ENCODE peak calls at places on chromosomes 7 and 10, in six cellular contexts. O is uterus; I is naive thymus-derived CD4-positive, alpha-beta T cell; K is hypothalamus; U is CD4-positive, alpha-beta T cell; H is effector memory CD8-positive, alpha-beta T cell. Z is an unnamed sample.

GRCh38 chr7:108246227-108246837 is 116.2 kb upstream of the LAMB4 start:
- DNase-seq in O (no peak), I (no peak), K (peak), U (no peak), H (no peak), Z (no peak)

GRCh38 chr10:28179490-28180099 is 123.3 kb downstream of the MPP7 start:
- DNase-seq in O (no peak), I (peak), K (no peak), U (no peak), H (peak), Z (no peak)

GRCh38 chr10:77737608-77738007 is 100.0 kb upstream of the KCNMA1 start:
- DNase-seq in O (no peak), I (no peak), K (no peak), U (no peak), H (no peak), Z (no peak)

GRCh38 chr7:111113263-111114017 is 22.5 kb downstream of the LRRN3 start:
- DNase-seq in O (no peak), I (no peak), K (no peak), U (no peak), H (no peak), Z (no peak)

GRCh38 chr10:103833731-103834365 is 21.5 kb downstream of the SH3PXD2A start:
- DNase-seq in O (peak), I (no peak), K (no peak), U (no peak), H (no peak), Z (no peak)

GRCh38 chr7:102468416-102469350 is 3.9 kb downstream of the LRWD1 start:
- DNase-seq in O (no peak), I (no peak), K (no peak), U (no peak), H (no peak), Z (peak)

GRCh38 chr10:12181065-12181775 is 14.5 kb downstream of the NUDT5 start:
- DNase-seq in O (no peak), I (peak), K (no peak), U (peak), H (peak), Z (peak)

GRCh38 chr7:4665661-4666060 is 16.4 kb upstream of the FOXK1 start:
- DNase-seq in O (no peak), I (no peak), K (no peak), U (no peak), H (no peak), Z (no peak)

GRCh38 chr7:137546671-137547070 is 203.1 kb upstream of the PTN start:
- DNase-seq in O (no peak), I (no peak), K (no peak), U (no peak), H (no peak), Z (no peak)

GRCh38 chr10:69123306-69123746 is 652 bp upstream of the VPS26A start:
- DNase-seq in O (no peak), I (no peak), K (no peak), U (no peak), H (no peak), Z (no peak)

GRCh38 chr7:151202836-151203235 is 7.5 kb downstream of the H2BK1 start:
- DNase-seq in O (no peak), I (no peak), K (no peak), U (no peak), H (no peak), Z (no peak)

GRCh38 chr7:81170291-81170690 is 251.4 kb upstream of the SEMA3C start:
- DNase-seq in O (no peak), I (no peak), K (no peak), U (no peak), H (no peak), Z (no peak)

GRCh38 chr10:73828166-73828565 is 16.8 kb upstream of the NDST2 start:
- DNase-seq in O (no peak), I (no peak), K (no peak), U (no peak), H (no peak), Z (no peak)

GRCh38 chr10:10056958-10057357 is 960.7 kb upstream of the CELF2 start:
- DNase-seq in O (no peak), I (no peak), K (no peak), U (no peak), H (no peak), Z (no peak)

GRCh38 chr7:36670585-36671431 is 53.5 kb downstream of the AOAH start:
- DNase-seq in O (no peak), I (peak), K (peak), U (peak), H (peak), Z (peak)

GRCh38 chr7:65287023-65287422 is 86.6 kb upstream of the ZNF92 start:
- DNase-seq in O (no peak), I (no peak), K (no peak), U (no peak), H (no peak), Z (no peak)

GRCh38 chr7:125126376-125126775 is 196.8 kb upstream of the POT1 start:
- DNase-seq in O (no peak), I (no peak), K (no peak), U (no peak), H (no peak), Z (no peak)

GRCh38 chr7:79377097-79377496 is 76.4 kb downstream of the MAGI2 start:
- DNase-seq in O (no peak), I (no peak), K (no peak), U (no peak), H (no peak), Z (no peak)

GRCh38 chr10:86356306-86356705 is 10.3 kb downstream of the GRID1 start:
- DNase-seq in O (no peak), I (no peak), K (no peak), U (no peak), H (no peak), Z (no peak)

GRCh38 chr7:50342616-50343114 is 38.1 kb downstream of the IKZF1 start:
- DNase-seq in O (no peak), I (no peak), K (no peak), U (peak), H (peak), Z (peak)

GRCh38 chr7:106824458-106824857 is 40.6 kb upstream of the PIK3CG start:
- DNase-seq in O (no peak), I (no peak), K (no peak), U (no peak), H (no peak), Z (no peak)

GRCh38 chr10:127149613-127150081 is 46.7 kb downstream of the INSYN2A start:
- DNase-seq in O (no peak), I (no peak), K (no peak), U (no peak), H (no peak), Z (no peak)

GRCh38 chr7:149717481-149717880 is 55.9 kb downstream of the ZNF467 start:
- DNase-seq in O (no peak), I (no peak), K (no peak), U (no peak), H (no peak), Z (no peak)

GRCh38 chr10:114596793-114597192 is 61.3 kb downstream of the ABLIM1 start:
- DNase-seq in O (no peak), I (no peak), K (no peak), U (no peak), H (no peak), Z (no peak)

GRCh38 chr10:22618081-22618785 is 96.1 kb downstream of the PIP4K2A start:
- DNase-seq in O (no peak), I (no peak), K (no peak), U (no peak), H (no peak), Z (no peak)

GRCh38 chr7:151291206-151291605 is 42.7 kb upstream of the SMARCD3 start:
- DNase-seq in O (no peak), I (no peak), K (no peak), U (no peak), H (no peak), Z (no peak)

Z was measured in T-helper 1 cell.